ENCODE peak calls at places on chromosomes 13 and 19, in four cellular contexts. D is spleen, W is heart right ventricle, O is progenitor cell of endocrine pancreas. M is an unnamed sample.

GRCh38 chr13:41916173-41916954 is 44.5 kb downstream of the VWA8 start:
- DNase-seq in O (no peak), W (no peak), D (no peak), M (no peak)

GRCh38 chr19:8577247-8577646 is at the start of gene MYO1F:
- DNase-seq in W (peak), D (peak), O (no peak), M (no peak)

GRCh38 chr19:35313614-35314013 is 15.4 kb upstream of the CD22 start:
- DNase-seq in D (no peak), W (no peak), O (no peak), M (no peak)

GRCh38 chr19:4482721-4483120 is 10.6 kb downstream of the HDGFL2 start:
- DNase-seq in O (no peak), W (no peak), D (no peak), M (no peak)

GRCh38 chr13:76778906-76779305 is 107.3 kb downstream of the KCTD12 start:
- DNase-seq in W (no peak), D (no peak), O (no peak), M (no peak)

GRCh38 chr19:39413903-39414608 is 1.6 kb downstream of the PLEKHG2 start:
- DNase-seq in O (no peak), W (no peak), D (peak), M (no peak)

GRCh38 chr19:47032171-47032811 is 12.7 kb downstream of the NPAS1 start:
- DNase-seq in D (peak), O (peak), W (no peak), M (peak)

GRCh38 chr13:75800545-75800944 is 164.4 kb downstream of the LMO7 start:
- DNase-seq in W (no peak), O (no peak), D (no peak), M (no peak)

GRCh38 chr19:7366701-7367420 is 18.1 kb downstream of the ARHGEF18 start:
- DNase-seq in D (no peak), O (no peak), W (no peak), M (peak)

GRCh38 chr19:5058456-5059190 is 89.7 kb downstream of the KDM4B start:
- DNase-seq in D (no peak), W (no peak), O (no peak), M (no peak)

GRCh38 chr19:12821761-12822160 is 12.6 kb downstream of the RTBDN start:
- DNase-seq in W (no peak), O (no peak), D (no peak), M (no peak)

GRCh38 chr19:54188224-54188871 is 1.0 kb downstream of the MBOAT7 start:
- DNase-seq in D (peak), O (no peak), W (no peak), M (peak)
- TF ChIP-seq CTCF in D (no peak), O (no peak), W (no peak), M (no peak)

GRCh38 chr13:33606692-33607091 is 211.3 kb upstream of the RFC3 start:
- DNase-seq in O (no peak), W (no peak), D (no peak), M (no peak)
- TF ChIP-seq CTCF in O (no peak), W (no peak), D (no peak), M (no peak)

GRCh38 chr19:32748948-32749347 is 29.4 kb downstream of the TDRD12 start:
- DNase-seq in W (no peak), O (no peak), D (no peak), M (no peak)

GRCh38 chr19:32751066-32751465 is 31.5 kb downstream of the TDRD12 start:
- DNase-seq in D (no peak), O (no peak), W (no peak), M (no peak)

GRCh38 chr19:32749361-32749760 is 29.8 kb downstream of the TDRD12 start:
- DNase-seq in O (no peak), W (no peak), D (no peak), M (no peak)

GRCh38 chr19:32750441-32751055 is 31.0 kb downstream of the TDRD12 start:
- DNase-seq in O (no peak), W (no peak), D (no peak), M (no peak)

GRCh38 chr19:32748497-32748896 is 28.9 kb downstream of the TDRD12 start:
- DNase-seq in W (no peak), O (no peak), D (no peak), M (peak)
- TF ChIP-seq CTCF in W (no peak), O (peak), D (no peak), M (no peak)

GRCh38 chr19:20513179-20513934 is 52.2 kb downstream of the ZNF737 start:
- DNase-seq in D (no peak), W (no peak), O (no peak), M (peak)
- TF ChIP-seq CTCF in D (no peak), W (no peak), O (peak), M (no peak)

M was measured in activated CD8-positive, alpha-beta T cell treated with anti-CD3 and anti-CD28 coated beads for 36 hours.